ENCODE peak calls at places on chromosomes 7 and 10, in ten cellular contexts. J is fibroblast of lung, S is neural progenitor cell, I is HepG2, B is astrocyte, G is hepatocyte, O is mammary epithelial cell, N is GM23248, M is HCT116, A is DND-41. C is an unnamed sample.

GRCh38 chr7:22205631-22206030 is 151.3 kb downstream of the RAPGEF5 start:
- DNase-seq in A (no peak), S (no peak), G (no peak), B (no peak), I (no peak), M (no peak), O (no peak), N (no peak), J (no peak), C (no peak)

GRCh38 chr10:102500621-102501149 is 1.8 kb downstream of the ACTR1A start:
- DNase-seq in G (no peak), S (no peak), B (no peak), N (no peak), I (no peak), J (no peak), A (no peak), M (no peak), O (no peak), C (no peak)

GRCh38 chr7:40437498-40437897 is 302.7 kb downstream of the SUGCT start:
- DNase-seq in M (peak; percentile 21), N (peak; percentile 90), J (peak; percentile 83), A (no peak), I (peak; percentile 56), O (peak; percentile 87), B (peak; percentile 99), G (peak; percentile 38), S (no peak), C (peak; percentile 92)

GRCh38 chr7:1059200-1060091 is 15.1 kb downstream of the GPR146 start:
- DNase-seq in N (peak; percentile 12), G (peak; percentile 66), J (peak; percentile 24), S (peak; percentile 93), M (peak; percentile 52), O (no peak), I (no peak), A (peak; percentile 15), B (no peak), C (no peak)

GRCh38 chr7:46202379-46202778 is 281.3 kb upstream of the IGFBP3 start:
- DNase-seq in M (no peak), B (no peak), N (peak; percentile 21), I (no peak), A (no peak), J (no peak), G (no peak), S (no peak), O (no peak), C (no peak)

GRCh38 chr10:23493711-23494110 is 54.8 kb downstream of the OTUD1 start:
- DNase-seq in N (no peak), I (no peak), J (no peak), G (no peak), B (no peak), S (no peak), O (peak; percentile 42), M (no peak), A (no peak), C (no peak)

GRCh38 chr7:139702313-139702731 is 75.5 kb downstream of the HIPK2 start:
- DNase-seq in N (no peak), O (no peak), J (no peak), G (no peak), I (no peak), S (no peak), M (no peak), B (no peak), A (no peak), C (no peak)

GRCh38 chr7:516606-517456 is 2.8 kb downstream of the PDGFA start:
- DNase-seq in A (peak; percentile 37), S (peak; percentile 74), I (peak; percentile 43), M (no peak), G (peak; percentile 87), J (peak; percentile 76), N (peak; percentile 93), O (peak; percentile 73), B (peak; percentile 73), C (peak; percentile 60)

GRCh38 chr10:117413928-117414618 is 38.8 kb upstream of the PDZD8 start:
- DNase-seq in J (no peak), S (no peak), I (peak; percentile 16), M (no peak), N (peak; percentile 77), B (no peak), G (no peak), O (peak; percentile 84), A (no peak), C (peak; percentile 91)

DNA sequence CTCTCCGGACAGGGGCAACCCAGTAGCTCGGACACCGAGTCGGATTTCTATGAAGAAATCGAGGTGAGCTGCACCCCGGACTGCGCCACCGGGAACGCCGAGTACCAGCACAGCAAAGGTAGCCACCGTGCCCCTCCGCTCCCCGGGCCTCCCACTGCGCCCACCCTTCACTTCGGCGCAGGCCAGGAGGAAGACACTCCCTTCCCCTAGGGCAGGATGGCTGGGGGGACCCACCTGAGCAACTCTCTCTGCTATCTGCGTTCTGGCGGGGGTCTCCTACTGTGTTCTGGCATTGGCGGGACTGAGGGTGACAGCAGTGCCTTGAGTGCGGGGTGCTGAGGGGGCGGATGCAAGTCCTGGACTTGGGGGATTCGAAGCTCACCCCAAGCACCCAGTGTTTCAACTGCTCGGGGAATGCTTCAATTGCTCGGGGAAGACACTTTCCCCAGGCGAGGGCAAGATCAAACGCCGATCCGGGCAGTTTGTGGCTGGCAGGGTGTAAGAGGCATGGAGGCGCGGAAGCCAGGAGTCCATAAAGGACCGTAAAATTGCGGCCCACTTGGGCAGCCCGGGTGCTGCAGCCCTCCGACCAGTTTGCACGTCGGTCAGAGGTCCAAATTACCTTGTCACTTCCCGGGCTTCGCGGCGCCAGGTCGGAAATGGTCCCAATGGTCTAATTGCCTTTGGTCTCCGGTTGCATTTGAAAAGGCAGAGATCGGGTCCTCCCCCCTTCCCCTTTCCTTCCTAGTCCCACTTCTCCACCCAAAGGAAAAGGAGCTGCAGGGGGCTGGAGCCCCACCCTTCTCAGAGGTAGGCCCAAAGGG is 950 bp downstream of the EVX1 start:
- DNase-seq in I (no peak), A (no peak), J (no peak), N (no peak), B (no peak), S (peak; percentile 41), G (no peak), M (no peak), O (no peak), C (no peak)
- TF ChIP-seq EZH2 in I (no peak), A (no peak), J (peak; percentile 86), N (peak; percentile 93), B (peak; percentile 84), S (peak; percentile 95), G (peak; percentile 72), M (no peak), O (peak; percentile 99), C (no peak)

GRCh38 chr10:104791471-104791870 is 150.4 kb downstream of the SORCS3 start:
- DNase-seq in M (no peak), B (no peak), A (no peak), O (no peak), N (no peak), G (no peak), S (no peak), J (no peak), I (no peak), C (no peak)

GRCh38 chr10:104796817-104797216 is 155.7 kb downstream of the SORCS3 start:
- DNase-seq in A (no peak), G (no peak), N (no peak), J (no peak), I (no peak), O (no peak), S (no peak), M (no peak), B (no peak), C (no peak)

DNA sequence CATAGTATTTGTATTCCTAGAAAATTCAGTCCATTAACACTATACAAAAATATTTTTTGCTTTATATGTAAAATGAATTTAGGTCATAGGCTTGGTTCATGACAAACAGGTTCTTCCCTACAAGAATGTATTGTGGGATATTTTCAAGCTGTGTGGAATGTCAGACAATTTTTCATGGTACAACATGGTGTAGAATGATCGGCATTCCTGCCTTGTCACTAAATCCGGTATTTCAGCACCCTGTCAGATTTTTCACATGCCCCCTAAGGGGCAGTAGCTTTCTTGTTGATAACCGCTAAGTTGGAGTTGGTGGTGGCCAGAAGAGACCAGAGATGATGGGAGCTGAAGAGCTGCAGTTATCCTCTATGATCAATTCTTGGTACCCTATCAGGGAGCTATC is 154.3 kb downstream of the SORCS3 start:
- DNase-seq in A (no peak), S (no peak), I (no peak), M (no peak), G (no peak), N (no peak), J (no peak), O (no peak), B (no peak), C (no peak)
- H3K4me2 ChIP-seq in A (no peak overlapping the region), S (no peak overlapping the region), I (no peak overlapping the region), M (no peak overlapping the region), G (no peak overlapping the region), N (no peak overlapping the region), J (no peak overlapping the region), O (no peak overlapping the region), B (no peak overlapping the region), C (no peak overlapping the region)

DNA sequence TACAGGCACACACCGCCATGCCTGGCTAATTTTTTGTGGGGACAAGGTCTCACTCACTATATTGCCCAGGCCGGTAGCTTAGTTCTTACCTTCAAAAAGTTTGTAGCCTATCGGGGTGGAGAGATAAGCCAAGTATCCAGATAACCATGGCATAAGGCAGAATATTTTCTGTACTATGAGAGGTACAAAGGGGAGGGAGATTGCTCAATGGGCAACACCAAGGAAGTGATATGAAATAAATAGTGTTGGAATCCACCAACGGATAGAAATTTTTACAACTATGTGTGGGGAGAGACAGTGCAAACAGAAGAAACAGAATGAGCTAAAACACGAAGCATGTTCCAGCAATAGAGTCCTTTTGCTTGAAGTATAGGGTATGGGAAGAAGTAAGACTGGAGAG is 8.0 kb downstream of the SCD start:
- DNase-seq in B (no peak), M (no peak), N (no peak), A (no peak), J (no peak), S (no peak), I (no peak), O (no peak), G (no peak), C (no peak)
- H4K20me1 ChIP-seq in B (peaks cover 91% of the 10 kb centered on the region), M (no peaks in the 10 kb centered on the region), N (no peaks in the 10 kb centered on the region), A (peaks cover 87% of the 10 kb centered on the region), J (peaks cover 3% of the 10 kb centered on the region), S (peaks cover 95% of the 10 kb centered on the region), I (peaks cover 91% of the 10 kb centered on the region), O (peaks cover 5% of the 10 kb centered on the region), G (peaks cover 54% of the 10 kb centered on the region), C (peaks cover 18% of the 10 kb centered on the region)

GRCh38 chr7:82562716-82563404 is 119.3 kb upstream of the CACNA2D1 start:
- DNase-seq in G (no peak), J (peak; percentile 57), N (peak; percentile 71), A (no peak), O (peak; percentile 17), M (no peak), I (no peak), B (peak; percentile 79), S (no peak), C (no peak)
- TF ChIP-seq EZH2 in G (no peak), J (no peak), N (no peak), A (no peak), O (no peak), M (no peak), I (no peak), B (no peak), S (no peak), C (no peak)